ENCODE peak calls at places on chromosomes 1 and 21, in ten cellular contexts. K is activated CD8-positive, alpha-beta T cell treated with anti-CD3 and anti-CD28 coated beads, Interleukin-2, amount 10 ng/mL, durations not matched to agents 7 days and 5 days; U is activated naive CD4-positive, alpha-beta T cell treated with anti-CD3 and anti-CD28 coated beads, Interleukin-2, amount 10 ng/mL, durations not matched to agents 7 days and 5 days; M is EL; Q is T-cell; N is tibial artery; L is activated CD4-positive, alpha-beta T cell treated with anti-CD3 and anti-CD28 coated beads, Interleukin-2, amount 50 U/mL, for 1 hour; Z is fibroblast of mammary gland; G is aorta; W is A549. V is an unnamed sample.

GRCh38 chr1:5980314-5981008 is 11.8 kb downstream of the NPHP4 start:
- DNase-seq in W (no peak), N (no peak), M (peak), K (no peak), G (no peak), Z (peak), L (no peak), Q (no peak), U (no peak), V (no peak)

GRCh38 chr1:93708734-93709481 is 27.3 kb upstream of the BCAR3 start:
- DNase-seq in U (peak), Q (no peak), K (peak), W (no peak), L (no peak), G (no peak), Z (peak), N (no peak), M (peak), V (no peak)

GRCh38 chr1:44571712-44572571 is 102.3 kb downstream of the TMEM53 start:
- DNase-seq in Z (peak), Q (no peak), U (peak), W (peak), M (peak), G (no peak), N (no peak), K (peak), L (no peak), V (peak)

GRCh38 chr1:59064592-59064991 is 232.3 kb upstream of the FGGY start:
- DNase-seq in M (no peak), Z (no peak), L (no peak), G (no peak), K (no peak), N (no peak), Q (no peak), U (no peak), W (no peak), V (no peak)

GRCh38 chr1:20375563-20375962 is 84.9 kb downstream of the VWA5B1 start:
- DNase-seq in M (peak), U (no peak), L (no peak), Q (no peak), W (no peak), N (no peak), G (no peak), Z (peak), K (no peak), V (no peak)

GRCh38 chr1:40784771-40785151 is 1.2 kb downstream of the KCNQ4 start:
- DNase-seq in N (no peak), Q (no peak), U (no peak), L (no peak), Z (no peak), M (no peak), G (no peak), K (no peak), W (no peak), V (no peak)

GRCh38 chr1:2787163-2787911 is 14.2 kb downstream of the TTC34 start:
- DNase-seq in L (no peak), M (no peak), N (peak), Z (no peak), U (peak), K (no peak), G (no peak), W (no peak), Q (no peak), V (no peak)

GRCh38 chr1:91889717-91890459 is 3.9 kb upstream of the TGFBR3 start:
- DNase-seq in U (no peak), M (peak), Q (no peak), L (no peak), G (no peak), W (peak), N (no peak), Z (peak), K (no peak), V (no peak)

GRCh38 chr21:14964658-14965057 is 100.1 kb downstream of the NRIP1 start:
- DNase-seq in U (no peak), W (no peak), Z (no peak), K (no peak), N (no peak), G (no peak), Q (no peak), L (no peak), M (no peak), V (no peak)

GRCh38 chr1:213988639-213989070 is 882 bp downstream of the PROX1 start:
- DNase-seq in W (no peak), Z (no peak), K (no peak), M (peak), N (no peak), G (no peak), L (no peak), Q (no peak), U (no peak), V (no peak)

GRCh38 chr1:172678990-172679772 is 20.3 kb downstream of the FASLG start:
- DNase-seq in N (no peak), Q (no peak), M (no peak), L (no peak), W (no peak), U (no peak), Z (no peak), G (no peak), K (no peak), V (no peak)